ENCODE peak calls at places on chromosomes 3 and 15, in eight cellular contexts. B is endodermal cell; D is CD8-positive, alpha-beta T cell; X is HAP-1; Q is PC-9; M is tibial artery; O is A673; V is fibroblast of lung. R is an unnamed sample.

GRCh38 chr3:129118745-129119144 is 2.9 kb downstream of the RAB43 start:
- DNase-seq in B (no peak), D (no peak), X (no peak), Q (no peak), M (no peak), O (no peak), V (no peak), R (no peak)

GRCh38 chr3:32553973-32554372 is 16.7 kb downstream of the DYNC1LI1 start:
- DNase-seq in B (no peak), D (no peak), X (no peak), Q (no peak), M (no peak), O (no peak), V (no peak), R (no peak)

GRCh38 chr3:186931487-186932280 is 1.4 kb downstream of the ST6GAL1 start:
- DNase-seq in B (peak; percentile 89), D (peak; percentile 63), X (no peak), Q (peak; percentile 63), M (peak; percentile 75), O (peak; percentile 53), V (peak; percentile 52), R (peak; percentile 17)

GRCh38 chr15:62110000-62110851 is 43.4 kb downstream of the C2CD4A start:
- DNase-seq in B (no peak), D (no peak), X (no peak), Q (peak; percentile 39), M (no peak), O (peak; percentile 13), V (peak; percentile 77), R (peak; percentile 28)

GRCh38 chr3:12796171-12797123 is at the start of gene CAND2:
- DNase-seq in B (peak; percentile 80), D (no peak), X (peak; percentile 44), Q (no peak), M (peak; percentile 85), O (peak; percentile 70), V (peak; percentile 52), R (peak; percentile 47)

GRCh38 chr3:17515445-17516227 is 226.8 kb downstream of the TBC1D5 start:
- DNase-seq in B (no peak), D (no peak), X (peak; percentile 20), Q (peak; percentile 66), M (no peak), O (no peak), V (peak; percentile 4), R (no peak)

GRCh38 chr15:87971076-87971475 is 285.5 kb downstream of the NTRK3 start:
- DNase-seq in B (no peak), D (no peak), X (no peak), Q (no peak), M (no peak), O (no peak), V (no peak), R (no peak)

GRCh38 chr15:84749111-84749991 is 959 bp downstream of the ZNF592 start:
- DNase-seq in B (peak; percentile 76), D (peak; percentile 25), X (peak; percentile 33), Q (no peak), M (peak; percentile 66), O (peak; percentile 42), V (peak; percentile 35), R (peak; percentile 37)

GRCh38 chr3:58521917-58522680 is 14.9 kb downstream of the ACOX2 start:
- DNase-seq in B (peak; percentile 68), D (no peak), X (no peak), Q (no peak), M (no peak), O (no peak), V (no peak), R (no peak)

GRCh38 chr15:45521596-45522167 is 873 bp downstream of the SLC30A4 start:
- DNase-seq in B (no peak), D (no peak), X (no peak), Q (peak; percentile 62), M (no peak), O (no peak), V (peak; percentile 10), R (no peak)

GRCh38 chr3:109430911-109431563 is 93.7 kb upstream of the DPPA4 start:
- DNase-seq in B (peak; percentile 62), D (no peak), X (no peak), Q (no peak), M (no peak), O (no peak), V (no peak), R (no peak)

GRCh38 chr15:94023520-94023919 is 207.8 kb upstream of the MCTP2 start:
- DNase-seq in B (no peak), D (no peak), X (no peak), Q (no peak), M (no peak), O (no peak), V (no peak), R (no peak)

GRCh38 chr3:84820126-84820525 is 138.7 kb upstream of the CADM2 start:
- DNase-seq in B (no peak), D (no peak), X (no peak), Q (no peak), M (no peak), O (no peak), V (no peak), R (no peak)

GRCh38 chr3:118760611-118761606 is 273.7 kb downstream of the IGSF11 start:
- DNase-seq in B (peak; percentile 80), D (no peak), X (peak; percentile 96), Q (no peak), M (no peak), O (no peak), V (peak; percentile 49), R (no peak)

GRCh38 chr3:94735354-94735753 is 672.5 kb downstream of the NSUN3 start:
- DNase-seq in B (no peak), D (no peak), X (no peak), Q (no peak), M (no peak), O (no peak), V (no peak), R (no peak)

GRCh38 chr15:75200765-75201608 is 695 bp upstream of the C15orf39 start:
- DNase-seq in B (peak; percentile 90), D (no peak), X (no peak), Q (peak; percentile 92), M (peak; percentile 80), O (peak; percentile 35), V (peak; percentile 11), R (no peak)

DNA sequence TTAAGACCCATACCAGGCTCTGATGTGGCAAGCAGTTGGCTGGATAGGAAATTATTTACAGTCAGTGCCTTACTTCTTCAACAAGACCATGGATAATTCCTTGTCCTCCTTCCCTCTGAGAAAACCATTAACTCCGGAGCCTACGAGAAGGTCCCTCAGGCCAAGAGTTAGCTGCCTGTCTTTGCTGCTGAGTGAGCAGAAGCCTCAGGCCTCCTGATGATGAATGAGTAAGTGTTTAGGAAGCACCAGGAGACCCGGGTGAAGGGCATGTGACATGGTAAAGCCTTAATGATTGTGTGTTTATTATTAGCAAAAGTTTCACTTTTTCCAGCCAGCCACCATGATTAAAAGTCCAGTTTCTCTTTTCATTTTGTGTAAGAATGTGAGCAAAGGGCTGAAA is 174.9 kb upstream of the TOPAZ1 start:
- DNase-seq in B (no peak), D (no peak), X (no peak), Q (no peak), M (no peak), O (no peak), V (no peak), R (no peak)
- H3K27me3 ChIP-seq in B (peaks cover 8% of the 10 kb centered on the region), D (no peaks in the 10 kb centered on the region), X (no peaks in the 10 kb centered on the region), Q (no peaks in the 10 kb centered on the region), M (no peaks in the 10 kb centered on the region), O (no peaks in the 10 kb centered on the region), V (no peaks in the 10 kb centered on the region), R (no peaks in the 10 kb centered on the region)

DNA sequence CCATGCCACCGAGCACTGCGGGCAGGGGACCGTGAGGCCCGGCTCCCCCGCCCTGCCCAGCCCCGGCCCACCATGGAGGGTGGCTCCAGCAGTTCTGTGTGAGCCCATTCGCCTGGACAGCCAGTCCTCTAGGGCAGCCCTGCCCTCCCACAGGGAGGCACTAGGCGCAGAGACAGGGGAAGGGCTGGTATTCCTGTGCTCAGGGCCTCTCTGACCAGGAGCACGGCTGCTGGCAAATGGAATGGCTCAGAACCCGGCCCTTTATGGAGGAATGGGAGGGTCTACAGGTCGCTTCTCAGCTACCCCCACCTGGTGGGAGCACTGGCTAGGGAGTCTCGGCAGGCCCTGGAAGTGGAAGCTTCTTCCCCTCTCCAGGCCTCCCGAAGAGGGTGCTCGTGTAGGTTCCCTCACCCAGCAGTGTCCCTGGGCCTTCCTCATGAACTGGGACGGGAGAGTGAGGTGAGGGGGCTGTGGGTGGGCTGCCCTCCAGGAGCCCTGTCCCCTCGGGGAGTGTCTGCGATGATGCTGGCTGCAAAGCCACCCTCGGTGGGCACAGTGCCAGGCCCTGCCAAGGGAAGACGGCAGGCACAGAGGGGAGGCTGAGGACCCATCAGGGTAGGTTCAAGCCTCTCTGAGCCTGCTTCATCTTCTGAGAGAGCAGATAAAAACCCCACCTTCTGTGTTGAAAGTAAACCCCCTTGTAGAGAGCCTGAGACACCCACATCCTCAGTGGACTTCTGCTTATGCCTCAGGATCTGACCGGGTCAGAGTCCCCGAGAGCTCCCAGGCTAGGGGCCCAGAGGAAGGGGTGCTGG is 1.5 kb downstream of the MELTF start:
- DNase-seq in B (peak; percentile 52), D (no peak), X (no peak), Q (no peak), M (no peak), O (no peak), V (no peak), R (no peak)
- H3K4me3 ChIP-seq in B (no peak overlapping the region), D (no peak overlapping the region), X (peak overlapping the region; percentile 65), Q (peak overlapping the region; percentile 82), M (peak overlapping the region; percentile 36), O (no peak overlapping the region), V (no peak overlapping the region), R (no peak overlapping the region)

GRCh38 chr15:25712961-25713355 is 150.2 kb downstream of the ATP10A start:
- DNase-seq in B (peak; percentile 26), D (no peak), X (no peak), Q (no peak), M (peak; percentile 58), O (no peak), V (no peak), R (no peak)
- H3K9me3 ChIP-seq in B (no peaks in the 10 kb centered on the region), D (no peaks in the 10 kb centered on the region), X (no peaks in the 10 kb centered on the region), Q (no peaks in the 10 kb centered on the region), M (no peaks in the 10 kb centered on the region), O (peaks cover 29% of the 10 kb centered on the region), V (no peaks in the 10 kb centered on the region), R (no peaks in the 10 kb centered on the region)

GRCh38 chr3:122903171-122903570 is 108.3 kb downstream of the SLC49A4 start:
- DNase-seq in B (peak; percentile 71), D (no peak), X (no peak), Q (no peak), M (no peak), O (no peak), V (no peak), R (no peak)

GRCh38 chr3:122898298-122898697 is 103.4 kb downstream of the SLC49A4 start:
- DNase-seq in B (no peak), D (no peak), X (no peak), Q (no peak), M (no peak), O (no peak), V (no peak), R (no peak)

GRCh38 chr3:122908251-122908650 is 113.4 kb downstream of the SLC49A4 start:
- DNase-seq in B (peak; percentile 35), D (no peak), X (no peak), Q (no peak), M (no peak), O (no peak), V (no peak), R (no peak)

GRCh38 chr3:122907471-122907870 is 112.6 kb downstream of the SLC49A4 start:
- DNase-seq in B (peak; percentile 24), D (no peak), X (no peak), Q (no peak), M (no peak), O (no peak), V (no peak), R (no peak)

DNA sequence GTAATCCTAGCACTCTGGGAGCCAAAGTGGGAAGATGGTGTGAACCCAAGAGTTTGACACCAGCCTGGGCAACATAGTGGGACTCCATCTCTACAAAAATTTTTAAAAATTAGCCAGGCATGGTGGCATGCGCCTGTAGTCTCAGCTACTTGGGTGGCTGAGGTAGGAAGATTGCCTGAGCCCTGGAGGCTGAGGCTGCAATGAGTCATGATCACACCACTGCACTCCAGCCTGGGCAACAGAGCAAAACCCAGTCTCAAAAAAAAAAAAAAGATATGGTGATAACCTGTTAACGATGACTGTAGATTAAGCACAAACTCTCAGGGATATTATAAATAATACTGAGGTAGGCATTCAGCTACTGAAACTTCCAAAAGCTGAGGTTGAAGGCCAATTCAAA is 107.5 kb downstream of the SLC49A4 start:
- DNase-seq in B (no peak), D (no peak), X (no peak), Q (peak; percentile 39), M (no peak), O (no peak), V (no peak), R (no peak)
- H3K27me3 ChIP-seq in B (no peaks in the 10 kb centered on the region), D (no peaks in the 10 kb centered on the region), X (no peaks in the 10 kb centered on the region), Q (no peaks in the 10 kb centered on the region), M (no peaks in the 10 kb centered on the region), O (peaks cover 28% of the 10 kb centered on the region), V (peaks cover 2% of the 10 kb centered on the region), R (peaks cover 17% of the 10 kb centered on the region)